ENCODE peak calls at places on chromosomes 11 and 22, in ten cellular contexts. A, N, H, B, O, G, C, Y, P and J are unnamed samples.
A peak's percentile ranks its signal among the peaks of the same experiment; 100 is the strongest.

GRCh38 chr11:77619576-77620198 is 17.9 kb downstream of the CLNS1A start:
- DNase-seq in A (no peak), N (peak; percentile 12), H (peak; percentile 41), B (no peak), O (peak; percentile 27), G (peak; percentile 54), C (no peak), Y (peak; percentile 14), P (peak; percentile 69), J (peak; percentile 4)

GRCh38 chr11:72228844-72229231 is 4.3 kb downstream of the INPPL1 start:
- DNase-seq in A (no peak), N (no peak), H (no peak), B (no peak), O (no peak), G (no peak), C (peak; percentile 57), Y (no peak), P (no peak), J (no peak)

GRCh38 chr11:3894128-3894731 is 38.8 kb downstream of the STIM1 start:
- DNase-seq in A (no peak), N (no peak), H (no peak), B (peak; percentile 78), O (no peak), G (peak; percentile 44), C (no peak), Y (peak; percentile 84), P (no peak), J (no peak)

GRCh38 chr11:6219359-6219758 is 14.0 kb downstream of the C11orf42 start:
- DNase-seq in A (no peak), N (no peak), H (peak; percentile 88), B (no peak), O (no peak), G (peak; percentile 85), C (no peak), Y (no peak), P (peak; percentile 51), J (no peak)

GRCh38 chr22:24810043-24810749 is 4.2 kb downstream of the SGSM1 start:
- DNase-seq in A (no peak), N (no peak), H (no peak), B (no peak), O (no peak), G (no peak), C (no peak), Y (no peak), P (no peak), J (no peak)

GRCh38 chr11:31355131-31355530 is 14.4 kb downstream of the DCDC1 start:
- DNase-seq in A (no peak), N (no peak), H (no peak), B (no peak), O (no peak), G (no peak), C (no peak), Y (no peak), P (no peak), J (no peak)

GRCh38 chr22:18977824-18978425 is 41.8 kb upstream of the PRODH start:
- DNase-seq in A (no peak), N (no peak), H (no peak), B (no peak), O (no peak), G (no peak), C (no peak), Y (no peak), P (no peak), J (no peak)

GRCh38 chr11:34169664-34170063 is 64.2 kb downstream of the NAT10 start:
- DNase-seq in A (no peak), N (no peak), H (no peak), B (no peak), O (no peak), G (no peak), C (no peak), Y (no peak), P (no peak), J (no peak)

GRCh38 chr11:64234840-64235379 is 526 bp downstream of the VEGFB start:
- DNase-seq in A (peak; percentile 44), N (no peak), H (no peak), B (peak; percentile 66), O (peak; percentile 53), G (peak; percentile 37), C (no peak), Y (no peak), P (peak; percentile 75), J (peak; percentile 50)

GRCh38 chr22:46861468-46861867 is 99.0 kb downstream of the TBC1D22A start:
- DNase-seq in A (no peak), N (no peak), H (no peak), B (no peak), O (no peak), G (no peak), C (peak; percentile 76), Y (no peak), P (no peak), J (no peak)